ENCODE peak calls at places on chromosomes 12 and 14, in seven cellular contexts. T is adrenal gland, O is SJCRH30, Z is Daoy, B is T follicular helper cell, A is BJ, L is astrocyte of the spinal cord. I is an unnamed sample.

GRCh38 chr12:25960176-25960575 is 1.7 kb downstream of the RASSF8 start:
- DNase-seq in A (no peak), L (peak), Z (peak), T (peak), O (peak), B (no peak), I (peak)

GRCh38 chr12:14394317-14395058 is 29.0 kb downstream of the ATF7IP start:
- DNase-seq in B (peak), L (peak), O (peak), T (no peak), Z (peak), A (no peak), I (peak)

GRCh38 chr12:69440886-69441285 is 29.3 kb upstream of the FRS2 start:
- DNase-seq in Z (no peak), B (no peak), T (no peak), L (no peak), O (no peak), A (no peak), I (no peak)

GRCh38 chr12:19515179-19515578 is 75.9 kb downstream of the AEBP2 start:
- DNase-seq in Z (no peak), L (no peak), A (no peak), O (no peak), T (no peak), B (no peak), I (no peak)

GRCh38 chr14:79193689-79194477 is 1017.4 kb downstream of the DIO2 start:
- DNase-seq in T (no peak), O (no peak), Z (no peak), L (no peak), B (no peak), A (no peak), I (no peak)

GRCh38 chr12:71589478-71589881 is 74.2 kb downstream of the ZFC3H1 start:
- DNase-seq in A (no peak), T (no peak), B (no peak), O (no peak), L (peak), Z (peak), I (no peak)

GRCh38 chr14:95953111-95953724 is 76.6 kb downstream of the TUNAR start:
- DNase-seq in A (no peak), B (no peak), O (no peak), Z (no peak), L (no peak), T (no peak), I (no peak)

GRCh38 chr14:97584528-97584927 is 787.3 kb downstream of the VRK1 start:
- DNase-seq in A (no peak), Z (no peak), T (no peak), L (no peak), O (no peak), B (no peak), I (no peak)

GRCh38 chr14:53766106-53766505 is 190.5 kb downstream of the BMP4 start:
- DNase-seq in O (no peak), A (no peak), L (no peak), T (no peak), Z (no peak), B (no peak), I (no peak)

GRCh38 chr12:127172857-127173256 is 1094.1 kb upstream of the TMEM132C start:
- DNase-seq in O (no peak), Z (no peak), A (no peak), T (no peak), L (no peak), B (no peak), I (no peak)

GRCh38 chr14:23442721-23443356 is 7.4 kb upstream of the MYH7 start:
- DNase-seq in Z (no peak), A (no peak), O (no peak), T (no peak), B (no peak), L (no peak), I (no peak)

GRCh38 chr14:96001866-96002510 is 37.2 kb upstream of the C14orf132 start:
- DNase-seq in A (no peak), O (peak), T (no peak), B (no peak), Z (peak), L (peak), I (no peak)

GRCh38 chr12:71063087-71063486 is 94.7 kb downstream of the TSPAN8 start:
- DNase-seq in B (no peak), A (no peak), L (no peak), T (no peak), O (no peak), Z (no peak), I (no peak)

GRCh38 chr14:100532916-100533630 is 54.1 kb downstream of the BEGAIN start:
- DNase-seq in A (no peak), T (peak), L (peak), Z (peak), B (no peak), O (peak), I (peak)

GRCh38 chr12:27604431-27604830 is 80.4 kb downstream of the PPFIBP1 start:
- DNase-seq in B (no peak), L (no peak), Z (no peak), T (no peak), A (no peak), O (no peak), I (no peak)

I was measured in body of pancreas.